ENCODE peak calls at places on chromosome 10, in seven cellular contexts. Z is AG09309, L is GM04504, J is Caki2, U is GM12865, N is EL, Y is heart left ventricle. O is an unnamed sample.

GRCh38 chr10:131259535-131259934 is 52.0 kb downstream of the TCERG1L start:
- DNase-seq in J (no peak), N (no peak), Y (no peak), Z (no peak), U (no peak), L (no peak), O (no peak)

GRCh38 chr10:126561499-126562208 is 108.8 kb downstream of the C10orf90 start:
- DNase-seq in Y (no peak), N (no peak), J (no peak), U (no peak), Z (no peak), L (no peak), O (no peak)

GRCh38 chr10:113612154-113612553 is 51.7 kb downstream of the NRAP start:
- DNase-seq in U (no peak), J (no peak), N (no peak), L (no peak), Y (peak), Z (no peak), O (no peak)

GRCh38 chr10:118276203-118276602 is 65.9 kb downstream of the FAM204A start:
- DNase-seq in Y (no peak), L (peak), Z (no peak), U (no peak), J (no peak), N (no peak), O (no peak)

GRCh38 chr10:73644015-73644743 is 2.9 kb upstream of the MYOZ1 start:
- DNase-seq in Y (peak), L (no peak), N (peak), Z (peak), J (peak), U (peak), O (no peak)

GRCh38 chr10:103192089-103192450 is 1.0 kb downstream of the NT5C2 start:
- DNase-seq in L (no peak), J (no peak), Y (no peak), Z (no peak), U (peak), N (peak), O (no peak)

GRCh38 chr10:59283456-59284082 is 78.8 kb downstream of the FAM13C start:
- DNase-seq in L (no peak), Y (no peak), N (no peak), J (no peak), U (no peak), Z (no peak), O (no peak)

GRCh38 chr10:64306888-64307287 is 785.7 kb downstream of the REEP3 start:
- DNase-seq in N (no peak), L (no peak), Z (no peak), J (no peak), Y (no peak), U (no peak), O (no peak)

GRCh38 chr10:85916999-85917573 is 449.5 kb downstream of the GRID1 start:
- DNase-seq in Y (no peak), U (no peak), Z (no peak), J (peak), L (no peak), N (no peak), O (no peak)

GRCh38 chr10:97230146-97230545 is 44.4 kb upstream of the SLIT1 start:
- DNase-seq in Z (no peak), L (no peak), J (no peak), N (peak), Y (no peak), U (no peak), O (no peak)

GRCh38 chr10:24360286-24361127 is 151.6 kb downstream of the KIAA1217 start:
- DNase-seq in L (peak), J (peak), N (peak), Z (no peak), Y (peak), U (peak), O (no peak)

GRCh38 chr10:84946984-84947383 is 618.6 kb downstream of the CCSER2 start:
- DNase-seq in J (no peak), Z (no peak), Y (no peak), L (no peak), N (no peak), U (no peak), O (no peak)

GRCh38 chr10:121593676-121594075 is 4.6 kb downstream of the FGFR2 start:
- DNase-seq in Z (no peak), J (no peak), Y (no peak), N (no peak), U (no peak), L (no peak), O (no peak)

GRCh38 chr10:35643151-35643975 is 1.3 kb upstream of the FZD8 start:
- DNase-seq in Z (peak), Y (peak), N (peak), L (no peak), J (peak), U (peak), O (no peak)

GRCh38 chr10:119516381-119517234 is 25.9 kb downstream of the RGS10 start:
- DNase-seq in Y (no peak), L (no peak), N (peak), U (peak), J (no peak), Z (no peak), O (no peak)

GRCh38 chr10:70122742-70123141 is 9.9 kb downstream of the AIFM2 start:
- DNase-seq in J (no peak), L (no peak), Y (no peak), U (no peak), Z (peak), N (no peak), O (no peak)

GRCh38 chr10:15369642-15370211 is 1.4 kb downstream of the FAM171A1 start:
- DNase-seq in Z (no peak), U (no peak), L (no peak), J (no peak), Y (no peak), N (peak), O (no peak)

GRCh38 chr10:68877482-68877881 is 23.6 kb upstream of the DDX50 start:
- DNase-seq in J (no peak), Z (no peak), U (no peak), N (no peak), Y (no peak), L (no peak), O (no peak)

GRCh38 chr10:61052469-61053205 is 108.7 kb upstream of the RHOBTB1 start:
- DNase-seq in L (no peak), J (no peak), Z (no peak), Y (no peak), U (no peak), N (peak), O (no peak)

GRCh38 chr10:6168059-6168458 is 34.7 kb upstream of the PFKFB3 start:
- DNase-seq in U (no peak), N (no peak), J (no peak), Y (no peak), Z (no peak), L (no peak), O (no peak)

GRCh38 chr10:104297697-104298660 is 29.0 kb downstream of the GSTO2 start:
- DNase-seq in N (peak), L (no peak), J (no peak), Y (no peak), Z (peak), U (no peak), O (no peak)

GRCh38 chr10:58742141-58742540 is 229.5 kb downstream of the BICC1 start:
- DNase-seq in N (no peak), Y (no peak), L (no peak), Z (no peak), U (no peak), J (no peak), O (no peak)

GRCh38 chr10:4046030-4046429 is 261.0 kb upstream of the KLF6 start:
- DNase-seq in U (peak), L (no peak), N (no peak), Z (no peak), Y (no peak), J (no peak), O (no peak)

GRCh38 chr10:118584181-118584954 is 11.1 kb downstream of the PRLHR start:
- DNase-seq in J (peak), L (peak), U (no peak), Y (no peak), N (peak), Z (peak), O (peak)

GRCh38 chr10:32981760-32982159 is 23.7 kb upstream of the ITGB1 start:
- DNase-seq in J (peak), L (no peak), U (no peak), Z (no peak), Y (peak), N (peak), O (no peak)

GRCh38 chr10:99667108-99667751 is 7.9 kb downstream of the ENTPD7 start:
- DNase-seq in L (no peak), N (peak), Y (no peak), Z (no peak), J (peak), U (no peak), O (peak)

GRCh38 chr10:124997246-124997790 is 55.4 kb downstream of the ZRANB1 start:
- DNase-seq in U (no peak), Y (no peak), N (no peak), Z (no peak), L (no peak), J (no peak), O (no peak)

GRCh38 chr10:22713853-22714523 is 390 bp downstream of the PIP4K2A start:
- DNase-seq in Z (no peak), Y (peak), U (peak), J (peak), L (no peak), N (peak), O (no peak)

GRCh38 chr10:120069700-120070099 is 177.2 kb downstream of the SEC23IP start:
- DNase-seq in Z (no peak), Y (no peak), L (no peak), J (no peak), U (no peak), N (no peak), O (no peak)

GRCh38 chr10:124992462-124993344 is 50.8 kb downstream of the ZRANB1 start:
- DNase-seq in J (peak), U (peak), N (peak), L (peak), Z (peak), Y (peak), O (no peak)

GRCh38 chr10:64059884-64060283 is 538.7 kb downstream of the REEP3 start:
- DNase-seq in L (no peak), N (no peak), Z (no peak), U (no peak), Y (no peak), J (no peak), O (no peak)

GRCh38 chr10:121309164-121309563 is 289.1 kb downstream of the FGFR2 start:
- DNase-seq in Z (no peak), Y (no peak), N (no peak), U (no peak), L (no peak), J (no peak), O (no peak)